ENCODE peak calls at places on chromosomes 4 and X, in four cellular contexts. N, L, E and P are unnamed samples. For H3K4me1, the result is how much of the 10 kb centered on the place peaks cover.

GRCh38 chr4:137660211-137660610 is 127.9 kb upstream of the PCDH18 start:
- DNase-seq in N (no peak), L (no peak), E (no peak), P (no peak)

GRCh38 chr4:99934891-99935290 is 11.5 kb downstream of the DNAJB14 start:
- DNase-seq in N (no peak), L (no peak), E (no peak), P (no peak)

GRCh38 chrX:121000589-121000988 is 15.0 kb upstream of the CT47A1 start:
- DNase-seq in N (no peak), L (no peak), E (no peak), P (no peak)

GRCh38 chr4:47631161-47631560 is 146.1 kb downstream of the ATP10D start:
- DNase-seq in N (no peak), L (no peak), E (no peak), P (no peak)

GRCh38 chrX:23694606-23695005 is 27.3 kb downstream of the PRDX4 start:
- DNase-seq in N (peak), L (peak), E (peak), P (no peak)

GRCh38 chrX:153778684-153779101 is 2.1 kb upstream of the SRPK3 start:
- DNase-seq in N (no peak), L (no peak), E (no peak), P (no peak)

GRCh38 chrX:107718156-107718621 is 57.4 kb downstream of the TSC22D3 start:
- DNase-seq in N (peak), L (peak), E (peak), P (no peak)

GRCh38 chr4:177441061-177441802 is 1.0 kb downstream of the AGA start:
- DNase-seq in N (no peak), L (no peak), E (no peak), P (no peak)

GRCh38 chrX:131477498-131477897 is 66.4 kb upstream of the OR13H1 start:
- DNase-seq in N (no peak), L (no peak), E (no peak), P (no peak)

GRCh38 chrX:80808854-80809493 is 703 bp downstream of the BRWD3 start:
- DNase-seq in N (no peak), L (peak), E (peak), P (peak)

GRCh38 chrX:133335027-133335426 is 80.3 kb downstream of the GPC4 start:
- DNase-seq in N (no peak), L (no peak), E (no peak), P (no peak)

GRCh38 chr4:36374836-36375511 is 93.6 kb downstream of the DTHD1 start:
- DNase-seq in N (no peak), L (no peak), E (peak), P (no peak)

GRCh38 chr4:61605971-61606370 is 405.8 kb downstream of the ADGRL3 start:
- DNase-seq in N (no peak), L (no peak), E (no peak), P (no peak)

GRCh38 chrX:154115750-154116149 is 18.2 kb upstream of the MECP2 start:
- DNase-seq in N (no peak), L (no peak), E (no peak), P (no peak)

GRCh38 chr4:52015366-52015765 is 4.8 kb downstream of the LRRC66 start:
- DNase-seq in N (no peak), L (no peak), E (no peak), P (no peak)

GRCh38 chr4:16544251-16544721 is 318.0 kb upstream of the TAPT1 start:
- DNase-seq in N (no peak), L (no peak), E (peak), P (peak)

GRCh38 chr4:105352826-105353225 is 121.0 kb downstream of the PPA2 start:
- DNase-seq in N (no peak), L (no peak), E (no peak), P (no peak)

GRCh38 chrX:71859637-71860036 is 51.0 kb upstream of the NHSL2 start:
- DNase-seq in N (no peak), L (no peak), E (no peak), P (no peak)

GRCh38 chr4:95929448-95930064 is 89.7 kb downstream of the PDHA2 start:
- DNase-seq in N (no peak), L (no peak), E (no peak), P (no peak)

GRCh38 chrX:123475068-123475724 is 257.7 kb downstream of the THOC2 start:
- DNase-seq in N (no peak), L (no peak), E (no peak), P (no peak)

GRCh38 chr4:183390374-183390773 is 54.1 kb upstream of the CDKN2AIP start:
- DNase-seq in N (no peak), L (no peak), E (no peak), P (peak)

GRCh38 chrX:4238916-4239315 is 525.5 kb upstream of the PRKX start:
- DNase-seq in N (no peak), L (no peak), E (no peak), P (no peak)

GRCh38 chr4:100022792-100023222 is 72.7 kb upstream of the H2AZ1 start:
- DNase-seq in N (no peak), L (no peak), E (no peak), P (no peak)

DNA sequence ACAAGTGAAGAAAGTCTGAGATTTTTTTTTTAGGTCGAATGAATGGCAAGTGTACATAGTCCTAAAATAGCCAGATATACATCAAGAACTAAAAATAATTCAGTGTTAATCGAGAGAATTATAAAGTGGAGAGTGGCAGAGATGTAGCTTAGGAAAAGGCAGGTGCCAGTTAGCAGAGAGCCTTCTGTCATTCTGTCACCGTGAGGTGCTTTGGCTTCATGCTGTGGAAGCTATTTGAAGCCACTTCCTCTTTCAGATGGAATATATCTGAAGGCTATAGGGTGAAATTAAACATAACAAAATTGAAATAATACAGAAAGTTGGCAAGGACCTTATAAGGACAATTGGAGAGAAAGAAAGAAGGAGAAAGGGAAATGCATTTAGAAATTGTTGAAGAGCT is 756.3 kb downstream of the CCSER1 start:
- DNase-seq in N (no peak), L (no peak), E (no peak), P (no peak)
- TF ChIP-seq EP300 in N (no peak), L (no peak), E (no peak), P (no peak)

GRCh38 chrX:625137-625691 is 5.4 kb upstream of the SHOX start:
- DNase-seq in N (no peak), L (no peak), E (no peak), P (no peak)

GRCh38 chrX:623268-623598 is 7.4 kb upstream of the SHOX start:
- DNase-seq in N (no peak), L (no peak), E (no peak), P (no peak)

GRCh38 chrX:622104-622503 is 8.5 kb upstream of the SHOX start:
- DNase-seq in N (no peak), L (no peak), E (no peak), P (no peak)

GRCh38 chrX:626745-627509 is 3.7 kb upstream of the SHOX start:
- DNase-seq in N (no peak), L (no peak), E (peak), P (no peak)

DNA sequence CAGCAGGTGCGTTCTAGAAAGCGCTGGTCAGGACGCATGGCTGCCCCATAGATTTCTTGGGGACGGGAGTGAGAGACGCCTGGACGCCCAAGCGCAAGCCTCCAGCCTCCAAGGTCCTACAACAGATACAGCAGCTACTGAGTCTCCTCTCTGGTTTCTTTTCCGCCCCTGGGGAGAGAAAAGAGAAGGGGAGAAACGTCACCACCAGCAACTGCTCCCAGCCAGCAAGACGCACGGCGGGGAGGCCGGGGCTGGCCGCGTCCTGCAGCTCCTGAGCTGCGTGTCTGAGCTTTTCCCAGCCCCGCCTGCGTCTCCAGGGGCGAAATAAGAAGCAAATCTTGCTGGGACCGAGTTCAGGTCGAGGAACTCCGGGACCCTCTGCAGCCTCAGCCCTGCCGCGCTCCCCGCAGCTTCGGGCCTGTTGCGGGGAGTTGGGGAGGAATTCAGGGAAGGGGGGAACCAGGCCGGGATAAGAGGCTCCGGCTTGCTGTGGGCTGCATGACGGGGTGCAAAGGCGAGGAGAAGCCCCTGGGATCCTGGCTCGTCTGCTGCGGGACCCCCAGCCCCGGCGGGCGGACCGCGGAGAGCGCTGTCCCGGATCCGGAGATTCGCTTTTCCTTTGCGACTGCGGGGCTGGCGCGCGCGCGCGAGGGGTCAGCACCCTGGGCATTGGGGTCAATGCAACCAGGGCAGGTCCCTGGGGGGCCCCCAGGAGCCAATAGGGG is 6.8 kb upstream of the SHOX start:
- DNase-seq in N (no peak), L (no peak), E (no peak), P (peak)
- H3K4me1 ChIP-seq in N (under half), L (under half), E (under half), P (under half)

DNA sequence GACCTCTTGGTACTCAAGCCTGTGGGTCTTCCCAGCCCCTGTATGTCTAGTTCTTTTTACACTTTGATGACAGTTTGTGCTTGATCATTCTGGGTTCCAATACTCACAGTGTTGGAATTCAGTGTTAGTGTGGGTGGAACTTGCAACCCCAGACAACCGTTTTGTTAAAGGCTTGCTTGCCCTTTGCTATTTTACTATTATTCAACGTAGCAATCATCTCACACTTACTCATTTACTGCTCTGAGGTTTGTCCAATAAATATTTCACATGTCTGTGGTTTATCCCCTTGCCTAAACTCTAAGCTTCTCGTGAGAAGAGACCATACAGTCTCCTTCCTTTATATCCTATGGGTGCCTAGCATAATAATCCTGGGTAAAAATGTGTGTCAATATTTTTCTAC is 15.3 kb downstream of the CCNG2 start:
- DNase-seq in N (no peak), L (no peak), E (no peak), P (no peak)
- H3K27ac ChIP-seq in N (no peak), L (no peak), E (no peak), P (no peak)

GRCh38 chrX:138298268-138298667 is 413.2 kb downstream of the FGF13 start:
- DNase-seq in N (no peak), L (no peak), E (no peak), P (no peak)

GRCh38 chrX:138294951-138295350 is 416.6 kb downstream of the FGF13 start:
- DNase-seq in N (no peak), L (no peak), E (no peak), P (no peak)
- TF ChIP-seq EP300 in N (no peak), L (no peak), E (no peak), P (no peak)

DNA sequence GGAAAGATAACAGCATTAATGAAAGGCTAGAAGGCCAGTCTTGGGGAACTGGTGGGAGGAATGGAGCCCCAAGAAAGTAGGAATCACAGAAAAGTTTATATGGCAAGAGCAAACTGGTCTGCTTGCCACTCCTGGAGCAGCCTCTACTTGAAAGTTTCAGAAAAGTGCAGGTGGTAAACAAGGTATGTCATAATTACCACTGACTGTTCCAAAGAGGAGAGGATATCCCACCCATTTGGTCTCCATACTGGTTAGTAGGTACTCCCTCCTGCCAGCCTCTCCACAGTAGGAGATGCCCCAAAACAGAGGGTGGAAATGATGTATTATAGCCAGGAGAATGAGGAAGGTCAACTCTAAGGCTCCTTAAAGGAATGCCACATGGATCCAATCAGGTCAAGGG is 145.1 kb downstream of the INPP4B start:
- DNase-seq in N (no peak), L (no peak), E (no peak), P (no peak)
- H3K4me1 ChIP-seq in N (under half), L (under half), E (under half), P (under half)

GRCh38 chr4:54898941-54899340 is 226.5 kb downstream of the KDR start:
- DNase-seq in N (no peak), L (no peak), E (no peak), P (no peak)
- H3K27ac ChIP-seq in N (no peak), L (no peak), E (no peak), P (no peak)